ENCODE peak calls at places on chromosomes 4 and X, in seven cellular contexts. One of them, this sample, is unnamed.

GRCh38 chrX:53441531-53442321 is 7.6 kb upstream of the HSD17B10 start:
- DNase-seq in dermis microvascular lymphatic vessel endothelial cell: peak; percentile 39
- DNase-seq in AG04450: no peak
- DNase-seq in HT1080: peak; percentile 37
- DNase-seq in sigmoid colon: peak; percentile 91
- DNase-seq in psoas muscle: peak; percentile 93
- DNase-seq in H9: peak; percentile 88
- DNase-seq in this sample: no peak

GRCh38 chrX:23637187-23637586 is 30.1 kb upstream of the PRDX4 start:
- DNase-seq in dermis microvascular lymphatic vessel endothelial cell: no peak
- DNase-seq in AG04450: no peak
- DNase-seq in HT1080: no peak
- DNase-seq in sigmoid colon: no peak
- DNase-seq in psoas muscle: no peak
- DNase-seq in H9: no peak
- DNase-seq in this sample: no peak

GRCh38 chrX:920234-920799 is 289.7 kb downstream of the SHOX start:
- DNase-seq in dermis microvascular lymphatic vessel endothelial cell: no peak
- DNase-seq in AG04450: no peak
- DNase-seq in HT1080: no peak
- DNase-seq in sigmoid colon: no peak
- DNase-seq in psoas muscle: no peak
- DNase-seq in H9: no peak
- DNase-seq in this sample: peak; percentile 96

GRCh38 chr4:182863501-182863900 is 53.7 kb downstream of the DCTD start:
- DNase-seq in dermis microvascular lymphatic vessel endothelial cell: no peak
- DNase-seq in AG04450: no peak
- DNase-seq in HT1080: no peak
- DNase-seq in sigmoid colon: no peak
- DNase-seq in psoas muscle: no peak
- DNase-seq in H9: peak; percentile 49
- DNase-seq in this sample: no peak

GRCh38 chr4:70831293-70831692 is 8.4 kb downstream of the GRSF1 start:
- DNase-seq in dermis microvascular lymphatic vessel endothelial cell: no peak
- DNase-seq in AG04450: no peak
- DNase-seq in HT1080: no peak
- DNase-seq in sigmoid colon: no peak
- DNase-seq in psoas muscle: no peak
- DNase-seq in H9: no peak
- DNase-seq in this sample: no peak

GRCh38 chr4:3124070-3124767 is 49.7 kb downstream of the HTT start:
- DNase-seq in dermis microvascular lymphatic vessel endothelial cell: peak; percentile 33
- DNase-seq in AG04450: no peak
- DNase-seq in HT1080: no peak
- DNase-seq in sigmoid colon: no peak
- DNase-seq in psoas muscle: no peak
- DNase-seq in H9: no peak
- DNase-seq in this sample: no peak

GRCh38 chr4:173420324-173420752 is 21.4 kb upstream of the SCRG1 start:
- DNase-seq in dermis microvascular lymphatic vessel endothelial cell: peak; percentile 37
- DNase-seq in AG04450: no peak
- DNase-seq in HT1080: peak; percentile 21
- DNase-seq in sigmoid colon: no peak
- DNase-seq in psoas muscle: no peak
- DNase-seq in H9: no peak
- DNase-seq in this sample: no peak

GRCh38 chr4:141131738-141132688 is 1.3 kb downstream of the RNF150 start:
- DNase-seq in dermis microvascular lymphatic vessel endothelial cell: peak; percentile 7
- DNase-seq in AG04450: no peak
- DNase-seq in HT1080: peak; percentile 5
- DNase-seq in sigmoid colon: peak; percentile 73
- DNase-seq in psoas muscle: peak; percentile 74
- DNase-seq in H9: peak; percentile 38
- DNase-seq in this sample: no peak

GRCh38 chr4:3336389-3337356 is 43.9 kb downstream of the RGS12 start:
- DNase-seq in dermis microvascular lymphatic vessel endothelial cell: peak; percentile 47
- DNase-seq in AG04450: no peak
- DNase-seq in HT1080: no peak
- DNase-seq in sigmoid colon: no peak
- DNase-seq in psoas muscle: no peak
- DNase-seq in H9: no peak
- DNase-seq in this sample: no peak

GRCh38 chr4:13539047-13539720 is 5.1 kb downstream of the NKX3-2 start:
- DNase-seq in dermis microvascular lymphatic vessel endothelial cell: no peak
- DNase-seq in AG04450: no peak
- DNase-seq in HT1080: no peak
- DNase-seq in sigmoid colon: peak; percentile 64
- DNase-seq in psoas muscle: no peak
- DNase-seq in H9: no peak
- DNase-seq in this sample: no peak

GRCh38 chr4:93444860-93445259 is 383.7 kb upstream of the ATOH1 start:
- DNase-seq in dermis microvascular lymphatic vessel endothelial cell: no peak
- DNase-seq in AG04450: no peak
- DNase-seq in HT1080: no peak
- DNase-seq in sigmoid colon: no peak
- DNase-seq in psoas muscle: no peak
- DNase-seq in H9: no peak
- DNase-seq in this sample: no peak

GRCh38 chr4:23660865-23661264 is 229.0 kb downstream of the PPARGC1A start:
- DNase-seq in dermis microvascular lymphatic vessel endothelial cell: no peak
- DNase-seq in AG04450: no peak
- DNase-seq in HT1080: peak; percentile 10
- DNase-seq in sigmoid colon: no peak
- DNase-seq in psoas muscle: no peak
- DNase-seq in H9: no peak
- DNase-seq in this sample: no peak

GRCh38 chr4:150255610-150256580 is 177.7 kb downstream of the DCLK2 start:
- DNase-seq in dermis microvascular lymphatic vessel endothelial cell: no peak
- DNase-seq in AG04450: no peak
- DNase-seq in HT1080: no peak
- DNase-seq in sigmoid colon: no peak
- DNase-seq in psoas muscle: no peak
- DNase-seq in H9: no peak
- DNase-seq in this sample: no peak

GRCh38 chr4:158624889-158625478 is 46.7 kb downstream of the C4orf46 start:
- DNase-seq in dermis microvascular lymphatic vessel endothelial cell: peak; percentile 62
- DNase-seq in AG04450: peak; percentile 27
- DNase-seq in HT1080: peak; percentile 44
- DNase-seq in sigmoid colon: no peak
- DNase-seq in psoas muscle: no peak
- DNase-seq in H9: peak; percentile 26
- DNase-seq in this sample: no peak

GRCh38 chrX:132748909-132749308 is 209.5 kb downstream of the HS6ST2 start:
- DNase-seq in dermis microvascular lymphatic vessel endothelial cell: no peak
- DNase-seq in AG04450: no peak
- DNase-seq in HT1080: no peak
- DNase-seq in sigmoid colon: no peak
- DNase-seq in psoas muscle: no peak
- DNase-seq in H9: peak; percentile 34
- DNase-seq in this sample: no peak

GRCh38 chr4:107666134-107666533 is 53.9 kb downstream of the PAPSS1 start:
- DNase-seq in dermis microvascular lymphatic vessel endothelial cell: peak; percentile 48
- DNase-seq in AG04450: peak; percentile 18
- DNase-seq in HT1080: no peak
- DNase-seq in sigmoid colon: no peak
- DNase-seq in psoas muscle: no peak
- DNase-seq in H9: no peak
- DNase-seq in this sample: peak; percentile 53

GRCh38 chrX:34903316-34903715 is 39.3 kb upstream of the FAM47B start:
- DNase-seq in dermis microvascular lymphatic vessel endothelial cell: no peak
- DNase-seq in AG04450: no peak
- DNase-seq in HT1080: no peak
- DNase-seq in sigmoid colon: no peak
- DNase-seq in psoas muscle: no peak
- DNase-seq in H9: no peak
- DNase-seq in this sample: no peak

GRCh38 chr4:25792200-25792791 is 70.5 kb downstream of the SEL1L3 start:
- DNase-seq in dermis microvascular lymphatic vessel endothelial cell: peak; percentile 52
- DNase-seq in AG04450: no peak
- DNase-seq in HT1080: no peak
- DNase-seq in sigmoid colon: no peak
- DNase-seq in psoas muscle: no peak
- DNase-seq in H9: peak; percentile 68
- DNase-seq in this sample: no peak

GRCh38 chr4:162659716-162660115 is 495.9 kb upstream of the FSTL5 start:
- DNase-seq in dermis microvascular lymphatic vessel endothelial cell: no peak
- DNase-seq in AG04450: no peak
- DNase-seq in HT1080: peak; percentile 47
- DNase-seq in sigmoid colon: no peak
- DNase-seq in psoas muscle: no peak
- DNase-seq in H9: no peak
- DNase-seq in this sample: no peak